ENCODE peak calls at places on chromosome 12, in seven cellular contexts. K, Q, I, T, S, B and Y are unnamed samples.

GRCh38 chr12:116142936-116143882 is 134.3 kb downstream of the MED13L start:
- DNase-seq in Q (peak; percentile 75), T (no peak), S (peak; percentile 62), I (peak; percentile 83), K (no peak), B (no peak), Y (no peak)

GRCh38 chr12:11513288-11513687 is 117.9 kb upstream of the PRB2 start:
- DNase-seq in Q (no peak), S (peak; percentile 31), I (peak; percentile 11), T (no peak), K (no peak), B (no peak), Y (no peak)

GRCh38 chr12:72141381-72141780 is 130.8 kb upstream of the TRHDE start:
- DNase-seq in K (no peak), T (no peak), Q (peak; percentile 24), B (no peak), I (peak; percentile 1), S (peak; percentile 3), Y (no peak)

GRCh38 chr12:64088431-64089349 is 133.4 kb downstream of the KICS2 start:
- DNase-seq in I (peak; percentile 97), K (no peak), B (no peak), T (no peak), S (peak; percentile 98), Q (peak; percentile 93), Y (no peak)

GRCh38 chr12:77995436-77996167 is 164.9 kb downstream of the NAV3 start:
- DNase-seq in K (no peak), Q (peak; percentile 90), T (no peak), I (peak; percentile 38), S (peak; percentile 7), B (no peak), Y (no peak)

GRCh38 chr12:27627123-27627835 is 69.0 kb upstream of the REP15 start:
- DNase-seq in I (peak; percentile 87), B (no peak), K (no peak), T (no peak), S (no peak), Q (peak; percentile 78), Y (no peak)

GRCh38 chr12:124508323-124509096 is 58.9 kb downstream of the NCOR2 start:
- DNase-seq in B (no peak), I (no peak), Q (no peak), K (no peak), S (no peak), T (no peak), Y (no peak)

GRCh38 chr12:57793920-57794319 is 11.3 kb downstream of the TSFM start:
- DNase-seq in Q (peak; percentile 95), K (no peak), I (peak; percentile 81), T (no peak), B (no peak), S (no peak), Y (no peak)

GRCh38 chr12:5396541-5396940 is 35.4 kb upstream of the NTF3 start:
- DNase-seq in T (no peak), K (no peak), B (no peak), Q (no peak), S (no peak), I (no peak), Y (no peak)

GRCh38 chr12:34396861-34397590 is 374.7 kb downstream of the ALG10 start:
- DNase-seq in T (no peak), K (no peak), Q (no peak), S (no peak), I (no peak), B (no peak), Y (no peak)

GRCh38 chr12:83473408-83474095 is 786.8 kb downstream of the TMTC2 start:
- DNase-seq in K (no peak), S (no peak), B (no peak), I (no peak), Q (no peak), T (no peak), Y (no peak)

GRCh38 chr12:112096070-112096469 is 12.5 kb downstream of the NAA25 start:
- DNase-seq in Q (no peak), K (no peak), T (no peak), I (no peak), B (no peak), S (no peak), Y (no peak)

GRCh38 chr12:23540572-23540971 is 408.9 kb downstream of the SOX5 start:
- DNase-seq in K (no peak), S (no peak), T (no peak), Q (no peak), B (no peak), I (no peak), Y (no peak)

GRCh38 chr12:50690923-50691322 is 73.0 kb upstream of the ATF1 start:
- DNase-seq in T (no peak), S (peak; percentile 82), K (no peak), B (peak; percentile 43), Q (no peak), I (peak; percentile 79), Y (no peak)

GRCh38 chr12:6821674-6822433 is at the start of gene GPR162:
- DNase-seq in I (peak; percentile 63), T (no peak), K (no peak), S (no peak), B (peak; percentile 71), Q (no peak), Y (no peak)